ENCODE peak calls at places on chromosomes 3 and 15, in ten cellular contexts. I, M, Z, K, T, A, J, U, L and X are unnamed samples.

GRCh38 chr15:96285306-96285705 is 45.2 kb upstream of the NR2F2 start:
- DNase-seq in I (peak), M (no peak), Z (peak), K (no peak), T (no peak), A (no peak), J (no peak), U (no peak), L (no peak), X (no peak)

GRCh38 chr15:31453558-31454318 is 127.1 kb downstream of the KLF13 start:
- DNase-seq in I (no peak), M (no peak), Z (no peak), K (no peak), T (peak), A (no peak), J (no peak), U (no peak), L (no peak), X (no peak)

GRCh38 chr3:159928692-159929091 is 59.9 kb upstream of the IL12A start:
- DNase-seq in I (peak), M (no peak), Z (peak), K (no peak), T (no peak), A (no peak), J (no peak), U (no peak), L (no peak), X (no peak)

GRCh38 chr15:68541743-68542142 is 37.0 kb upstream of the CORO2B start:
- DNase-seq in I (no peak), M (no peak), Z (no peak), K (no peak), T (no peak), A (no peak), J (no peak), U (peak), L (no peak), X (no peak)

GRCh38 chr3:7188551-7188950 is 327.6 kb downstream of the GRM7 start:
- DNase-seq in I (peak), M (no peak), Z (no peak), K (no peak), T (no peak), A (no peak), J (no peak), U (no peak), L (no peak), X (no peak)

GRCh38 chr15:51094606-51095569 is at the start of gene TNFAIP8L3:
- DNase-seq in I (no peak), M (no peak), Z (peak), K (no peak), T (peak), A (no peak), J (peak), U (peak), L (peak), X (peak)

GRCh38 chr15:37860896-37861295 is 73.5 kb upstream of the TMCO5A start:
- DNase-seq in I (no peak), M (no peak), Z (no peak), K (no peak), T (no peak), A (no peak), J (no peak), U (no peak), L (no peak), X (no peak)

GRCh38 chr3:165181556-165181955 is 14.6 kb downstream of the SLITRK3 start:
- DNase-seq in I (no peak), M (no peak), Z (no peak), K (no peak), T (no peak), A (no peak), J (no peak), U (no peak), L (no peak), X (no peak)

GRCh38 chr3:10707984-10708868 is 107.8 kb upstream of the SLC6A11 start:
- DNase-seq in I (no peak), M (no peak), Z (no peak), K (no peak), T (peak), A (no peak), J (no peak), U (no peak), L (peak), X (peak)

GRCh38 chr3:57464801-57465200 is 79.3 kb downstream of the DNAH12 start:
- DNase-seq in I (peak), M (peak), Z (peak), K (no peak), T (no peak), A (no peak), J (peak), U (no peak), L (no peak), X (no peak)

GRCh38 chr15:36358094-36358961 is 221.1 kb upstream of the CDIN1 start:
- DNase-seq in I (peak), M (no peak), Z (peak), K (no peak), T (no peak), A (no peak), J (no peak), U (no peak), L (no peak), X (no peak)

DNA sequence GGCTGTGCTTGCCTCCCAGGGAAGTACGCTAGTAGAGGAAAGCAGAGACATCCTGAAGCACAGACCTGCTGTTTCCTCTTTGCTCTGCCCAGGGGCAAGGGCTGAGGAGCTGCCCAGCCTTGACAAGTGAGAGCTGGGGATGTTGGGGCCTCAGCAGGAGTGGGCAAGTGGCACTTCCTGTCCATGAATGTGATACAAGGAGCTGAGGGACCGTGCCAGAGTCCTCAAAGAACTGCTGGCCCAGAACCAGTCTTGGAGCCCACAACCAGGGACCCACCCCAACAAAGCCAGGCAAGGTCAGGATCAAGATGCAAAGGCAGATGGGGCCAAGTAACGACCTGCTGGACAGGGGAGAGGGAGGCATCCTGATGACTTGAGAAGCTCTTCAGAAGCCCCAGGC is 70.3 kb downstream of the TRIM42 start:
- DNase-seq in I (no peak), M (no peak), Z (no peak), K (no peak), T (no peak), A (no peak), J (no peak), U (no peak), L (no peak), X (no peak)
- TF ChIP-seq CTCF in I (no peak), M (no peak), Z (no peak), K (no peak), T (no peak), A (no peak), J (no peak), U (no peak), L (no peak), X (no peak)

GRCh38 chr3:132268956-132269355 is 48.3 kb upstream of the ACP3 start:
- DNase-seq in I (peak), M (peak), Z (peak), K (no peak), T (peak), A (no peak), J (no peak), U (no peak), L (no peak), X (no peak)
- TF ChIP-seq CTCF in I (peak), M (peak), Z (peak), K (no peak), T (peak), A (peak), J (peak), U (no peak), L (peak), X (no peak)

GRCh38 chr15:33005582-33005981 is 188.9 kb downstream of the FMN1 start:
- DNase-seq in I (no peak), M (no peak), Z (no peak), K (no peak), T (no peak), A (no peak), J (no peak), U (no peak), L (no peak), X (no peak)

GRCh38 chr15:33008284-33009011 is 186.1 kb downstream of the FMN1 start:
- DNase-seq in I (peak), M (no peak), Z (peak), K (no peak), T (no peak), A (no peak), J (no peak), U (no peak), L (no peak), X (no peak)

GRCh38 chr15:33009603-33010002 is 184.9 kb downstream of the FMN1 start:
- DNase-seq in I (no peak), M (no peak), Z (no peak), K (no peak), T (no peak), A (no peak), J (no peak), U (no peak), L (no peak), X (no peak)

GRCh38 chr15:33009026-33009425 is 185.5 kb downstream of the FMN1 start:
- DNase-seq in I (no peak), M (no peak), Z (no peak), K (no peak), T (no peak), A (no peak), J (no peak), U (no peak), L (no peak), X (no peak)

DNA sequence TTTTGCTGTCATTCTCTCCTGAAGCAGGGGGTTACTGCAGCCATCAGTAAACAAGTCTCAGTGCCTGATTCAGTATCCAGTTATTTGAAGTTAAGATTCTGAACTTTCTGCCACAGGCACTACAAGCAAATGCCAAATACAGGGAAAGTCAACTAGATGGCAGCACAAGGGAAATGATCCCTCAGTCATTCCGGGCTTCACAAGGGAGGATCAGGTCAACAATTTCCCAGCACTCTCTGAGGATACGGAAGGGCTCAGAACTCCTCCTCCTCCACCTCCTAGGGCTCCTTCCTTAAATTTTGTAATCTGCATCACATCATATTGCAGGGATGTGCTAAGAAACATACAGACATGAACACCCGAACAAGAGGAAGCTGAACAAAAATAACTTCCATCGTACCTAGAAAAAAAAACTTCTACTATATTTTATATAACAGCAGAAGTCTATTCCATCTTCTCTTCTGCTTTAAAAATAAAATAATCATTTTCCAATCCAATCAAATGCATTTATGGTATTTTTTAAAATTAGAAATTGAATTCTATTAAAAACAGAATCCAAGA is 187.1 kb downstream of the FMN1 start:
- DNase-seq in I (no peak), M (peak), Z (peak), K (no peak), T (peak), A (no peak), J (peak), U (no peak), L (no peak), X (no peak)
- TF ChIP-seq CTCF in I (no peak), M (peak), Z (peak), K (no peak), T (peak), A (no peak), J (peak), U (no peak), L (no peak), X (peak)

GRCh38 chr3:192090586-192090985 is 629.6 kb downstream of the PYDC2 start:
- DNase-seq in I (no peak), M (peak), Z (no peak), K (no peak), T (peak), A (no peak), J (no peak), U (no peak), L (no peak), X (peak)
- TF ChIP-seq CTCF in I (no peak), M (peak), Z (no peak), K (no peak), T (peak), A (no peak), J (no peak), U (no peak), L (peak), X (no peak)

GRCh38 chr15:29669823-29670222 is 152.4 kb downstream of the TJP1 start:
- DNase-seq in I (no peak), M (no peak), Z (peak), K (no peak), T (no peak), A (no peak), J (no peak), U (no peak), L (no peak), X (no peak)

GRCh38 chr15:29671308-29671981 is 150.8 kb downstream of the TJP1 start:
- DNase-seq in I (no peak), M (no peak), Z (peak), K (no peak), T (peak), A (no peak), J (no peak), U (no peak), L (no peak), X (no peak)

GRCh38 chr15:29668120-29668602 is 154.1 kb downstream of the TJP1 start:
- DNase-seq in I (peak), M (peak), Z (peak), K (no peak), T (peak), A (no peak), J (peak), U (no peak), L (no peak), X (peak)

GRCh38 chr15:29670945-29671307 is 151.3 kb downstream of the TJP1 start:
- DNase-seq in I (no peak), M (no peak), Z (peak), K (no peak), T (no peak), A (no peak), J (no peak), U (no peak), L (no peak), X (no peak)

GRCh38 chr15:29670266-29670665 is 152.0 kb downstream of the TJP1 start:
- DNase-seq in I (no peak), M (no peak), Z (peak), K (no peak), T (peak), A (no peak), J (no peak), U (no peak), L (no peak), X (no peak)
- TF ChIP-seq CTCF in I (no peak), M (no peak), Z (no peak), K (no peak), T (no peak), A (no peak), J (no peak), U (no peak), L (no peak), X (no peak)

DNA sequence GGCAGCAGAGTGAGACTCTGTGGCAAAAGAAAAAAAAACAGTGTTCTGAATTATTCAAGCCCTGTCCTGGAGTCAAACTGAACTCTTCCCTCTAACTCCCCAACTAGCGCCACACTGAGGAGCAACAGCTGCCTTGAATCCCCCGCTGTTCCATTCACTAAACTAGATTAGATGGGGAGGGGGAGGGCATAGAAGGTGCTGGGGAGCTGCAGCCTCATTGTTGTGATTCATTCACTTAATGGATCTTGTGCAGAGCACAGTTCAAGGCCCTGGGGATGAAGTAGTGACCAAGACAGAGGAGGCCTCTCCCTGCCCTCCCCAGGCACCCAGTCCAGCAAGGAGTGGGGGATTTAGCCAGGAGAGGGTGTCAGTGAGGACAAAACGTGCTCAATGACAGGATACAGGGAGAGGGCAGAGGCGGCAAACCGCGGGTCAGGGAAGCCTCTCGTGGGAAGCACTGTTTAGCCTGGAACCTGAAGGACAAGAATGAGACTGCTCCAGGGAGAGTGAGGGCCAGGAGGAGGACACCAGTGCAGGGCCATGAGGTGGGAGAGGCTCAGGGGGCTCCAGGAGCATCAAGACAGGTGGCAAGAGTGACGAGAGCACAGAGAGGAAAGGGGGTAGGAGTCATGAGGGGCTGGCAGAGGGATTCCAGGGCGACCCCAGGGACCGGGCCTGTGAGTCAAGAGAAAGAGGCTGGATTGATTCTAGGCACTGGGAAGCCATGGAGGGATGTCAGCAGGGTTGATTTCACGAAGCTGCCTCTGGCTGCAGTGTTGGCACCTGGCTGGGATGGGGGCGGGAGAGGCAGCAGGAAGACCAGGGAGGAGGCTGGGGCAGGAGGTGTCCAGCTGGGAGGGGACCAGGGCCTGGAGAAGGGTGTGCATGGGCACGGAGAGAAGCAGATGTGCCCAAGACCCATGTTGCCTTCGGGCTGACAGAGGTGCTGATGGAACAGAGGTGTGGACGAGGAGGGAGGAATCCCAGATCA is 31.4 kb downstream of the ALS2CL start:
- DNase-seq in I (no peak), M (no peak), Z (no peak), K (no peak), T (peak), A (no peak), J (no peak), U (no peak), L (no peak), X (no peak)
- TF ChIP-seq CTCF in I (no peak), M (no peak), Z (no peak), K (no peak), T (no peak), A (no peak), J (no peak), U (no peak), L (no peak), X (no peak)

DNA sequence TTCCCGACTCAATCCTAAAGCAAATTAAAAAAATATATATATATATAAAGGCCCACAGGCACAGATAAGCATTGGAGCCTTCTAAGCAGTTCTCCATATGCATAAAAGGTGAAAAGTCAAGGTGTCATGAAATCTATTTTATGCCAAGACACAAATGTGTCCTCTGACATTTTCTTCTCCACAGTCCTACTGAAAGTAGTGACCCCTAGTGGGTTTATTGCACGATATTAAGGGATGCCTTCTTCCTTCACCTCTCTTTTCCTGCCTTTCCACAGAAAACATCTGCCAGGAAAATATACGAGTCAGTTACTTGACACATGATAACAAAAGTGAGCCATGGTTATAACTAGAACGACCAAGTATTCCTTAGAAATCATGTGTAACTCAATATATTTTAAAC is 303.2 kb downstream of the TIGIT start:
- DNase-seq in I (no peak), M (peak), Z (no peak), K (no peak), T (no peak), A (no peak), J (no peak), U (no peak), L (no peak), X (no peak)
- TF ChIP-seq CTCF in I (peak), M (peak), Z (peak), K (no peak), T (peak), A (no peak), J (peak), U (no peak), L (no peak), X (no peak)

GRCh38 chr3:187259171-187259570 is 32.4 kb downstream of the MASP1 start:
- DNase-seq in I (no peak), M (no peak), Z (no peak), K (no peak), T (no peak), A (no peak), J (no peak), U (no peak), L (no peak), X (no peak)
- TF ChIP-seq CTCF in I (peak), M (no peak), Z (no peak), K (no peak), T (peak), A (no peak), J (peak), U (no peak), L (no peak), X (no peak)

DNA sequence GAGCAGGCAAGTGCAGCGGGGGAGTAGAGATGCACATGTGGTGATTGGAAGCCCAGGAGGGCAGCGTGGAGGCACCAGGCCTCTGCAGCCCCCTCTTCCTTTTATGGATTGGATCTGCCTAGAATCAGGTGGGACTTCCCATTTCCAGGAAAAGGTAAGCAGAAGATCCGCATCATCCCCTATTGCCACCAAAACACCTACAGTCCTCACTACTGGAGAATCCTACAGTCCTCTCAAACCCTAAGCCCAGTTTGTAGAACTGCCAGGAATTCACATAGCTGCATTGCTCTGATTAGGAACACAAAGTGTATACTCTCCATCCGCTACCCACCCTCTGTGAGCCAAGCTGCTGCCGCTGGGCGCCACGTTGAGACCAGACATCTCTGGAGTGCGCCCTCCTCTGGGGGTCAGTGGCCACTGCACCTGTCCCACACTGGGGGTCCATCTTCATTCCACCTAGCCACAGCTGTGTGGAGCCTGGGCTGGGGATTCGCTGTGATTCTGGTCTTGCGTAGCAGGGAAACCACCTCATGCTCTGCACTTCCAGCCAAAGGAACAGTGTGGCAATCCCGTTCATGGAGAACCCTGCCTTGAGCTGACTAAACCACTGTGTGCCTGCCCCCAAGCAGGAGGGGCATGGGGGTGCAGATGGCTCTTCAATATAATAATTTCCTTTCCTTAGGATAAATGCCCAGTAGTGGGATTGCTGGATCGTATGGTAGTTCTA is 88.9 kb upstream of the PTX3 start:
- DNase-seq in I (peak), M (no peak), Z (peak), K (no peak), T (peak), A (no peak), J (no peak), U (no peak), L (no peak), X (peak)
- TF ChIP-seq CTCF in I (peak), M (peak), Z (peak), K (no peak), T (peak), A (no peak), J (peak), U (no peak), L (no peak), X (peak)